ENCODE peak calls at places on chromosomes 6 and 20, in nine cellular contexts. L is lower lobe of right lung, X is heart left ventricle, I is fibroblast of lung, N is RWPE2, Z is tibial nerve, U is H9, D is psoas muscle, E is K562. P is an unnamed sample. For H3K4me1, the result is how much of the 10 kb centered on the place peaks cover.

GRCh38 chr20:35698298-35699126 is 640 bp downstream of the NFS1 start:
- DNase-seq in Z (no peak), L (no peak), N (peak), D (no peak), I (no peak), U (no peak), X (no peak), E (peak), P (no peak)

GRCh38 chr6:119137194-119138072 is 59.0 kb upstream of the FAM184A start:
- DNase-seq in D (no peak), X (no peak), I (peak), N (no peak), U (no peak), L (no peak), E (peak), Z (no peak), P (peak)

GRCh38 chr20:44648579-44648978 is 2.9 kb downstream of the ADA start:
- DNase-seq in E (no peak), Z (no peak), L (no peak), D (no peak), X (peak), U (peak), N (peak), I (no peak), P (no peak)

GRCh38 chr6:137589067-137589848 is 95.1 kb upstream of the OLIG3 start:
- DNase-seq in U (peak), X (no peak), I (peak), N (no peak), Z (no peak), D (no peak), E (peak), L (no peak), P (peak)

GRCh38 chr6:132259070-132259469 is 142.2 kb downstream of the MOXD1 start:
- DNase-seq in D (no peak), Z (no peak), N (no peak), X (no peak), U (no peak), L (no peak), E (no peak), I (peak), P (peak)

GRCh38 chr6:27830212-27830664 is 82.0 kb downstream of the OR2B2 start:
- DNase-seq in D (no peak), E (no peak), Z (no peak), L (no peak), X (no peak), U (no peak), I (no peak), N (no peak), P (peak)

GRCh38 chr6:1027795-1028569 is 283.9 kb upstream of the FOXQ1 start:
- DNase-seq in E (no peak), X (no peak), D (no peak), U (peak), Z (no peak), L (no peak), N (no peak), I (peak), P (no peak)

GRCh38 chr6:75437451-75438185 is 56.0 kb downstream of the FILIP1 start:
- DNase-seq in D (peak), I (peak), L (no peak), N (no peak), X (no peak), E (no peak), Z (peak), U (no peak), P (peak)

GRCh38 chr6:55388161-55388560 is 60.9 kb downstream of the GFRAL start:
- DNase-seq in Z (no peak), N (no peak), E (no peak), X (no peak), U (no peak), D (no peak), I (peak), L (no peak), P (peak)

GRCh38 chr6:39029156-39030011 is 19.2 kb upstream of the GLP1R start:
- DNase-seq in X (no peak), D (no peak), Z (no peak), U (peak), I (no peak), N (no peak), E (peak), L (no peak), P (no peak)

GRCh38 chr6:5466459-5466858 is 205.1 kb downstream of the FARS2 start:
- DNase-seq in E (no peak), N (no peak), Z (no peak), D (no peak), L (no peak), X (no peak), U (no peak), I (peak), P (peak)

GRCh38 chr6:109073344-109074235 is 21.1 kb downstream of the SESN1 start:
- DNase-seq in X (no peak), Z (peak), U (no peak), N (no peak), I (peak), L (no peak), E (peak), D (no peak), P (peak)

GRCh38 chr6:91608428-91608827 is 1021.6 kb upstream of the MAP3K7 start:
- DNase-seq in E (no peak), L (no peak), I (no peak), X (no peak), Z (no peak), N (no peak), U (no peak), D (no peak), P (no peak)

GRCh38 chr20:63370623-63371176 is 9.6 kb upstream of the CHRNA4 start:
- DNase-seq in D (no peak), Z (no peak), L (no peak), U (no peak), N (no peak), I (no peak), X (no peak), E (no peak), P (no peak)

GRCh38 chr20:54856202-54856601 is 380.8 kb downstream of the DOK5 start:
- DNase-seq in E (no peak), X (no peak), L (no peak), Z (no peak), D (no peak), I (no peak), N (no peak), U (no peak), P (no peak)

GRCh38 chr20:35711588-35712209 is 12.5 kb downstream of the ROMO1 start:
- DNase-seq in N (no peak), E (no peak), X (no peak), D (no peak), U (no peak), L (no peak), I (no peak), Z (no peak), P (no peak)

GRCh38 chr6:122752990-122753687 is 26.4 kb upstream of the FABP7 start:
- DNase-seq in E (no peak), Z (no peak), L (no peak), X (no peak), N (no peak), I (no peak), U (no peak), D (no peak), P (no peak)

GRCh38 chr20:23702021-23702420 is 13.2 kb upstream of the CST4 start:
- DNase-seq in Z (no peak), E (no peak), N (no peak), I (no peak), X (no peak), U (no peak), D (no peak), L (no peak), P (no peak)

GRCh38 chr6:46490425-46491200 is 636 bp downstream of the RCAN2 start:
- DNase-seq in L (no peak), U (peak), I (no peak), Z (no peak), D (peak), E (peak), N (no peak), X (no peak), P (no peak)

GRCh38 chr6:89536230-89536629 is 102.3 kb downstream of the LYRM2 start:
- DNase-seq in N (no peak), X (no peak), D (no peak), Z (peak), L (no peak), U (peak), I (no peak), E (no peak), P (no peak)

GRCh38 chr6:149895702-149896310 is 2.1 kb downstream of the RAET1E start:
- DNase-seq in E (no peak), X (no peak), Z (peak), U (no peak), D (peak), N (no peak), I (peak), L (no peak), P (peak)

GRCh38 chr6:63804381-63804956 is 168.9 kb downstream of the PHF3 start:
- DNase-seq in D (no peak), X (no peak), E (no peak), L (no peak), U (no peak), Z (no peak), N (no peak), I (peak), P (peak)

GRCh38 chr6:148325316-148326068 is 17.1 kb upstream of the SASH1 start:
- DNase-seq in Z (no peak), D (no peak), L (no peak), I (no peak), E (no peak), N (no peak), X (no peak), U (no peak), P (no peak)

GRCh38 chr6:29809249-29809648 is 18.4 kb upstream of the HLA-G start:
- DNase-seq in U (no peak), D (no peak), I (no peak), L (no peak), E (no peak), Z (no peak), X (no peak), N (no peak), P (peak)

GRCh38 chr6:167906899-167907298 is 80.2 kb downstream of the AFDN start:
- DNase-seq in D (peak), L (peak), Z (no peak), E (no peak), X (no peak), U (no peak), I (peak), N (no peak), P (no peak)

GRCh38 chr6:44451803-44452690 is 64.5 kb downstream of the CDC5L start:
- DNase-seq in X (no peak), Z (no peak), D (no peak), L (no peak), E (no peak), U (no peak), N (no peak), I (no peak), P (no peak)

GRCh38 chr20:40966103-40966502 is 62.5 kb upstream of the TOP1 start:
- DNase-seq in I (no peak), Z (no peak), D (no peak), X (no peak), L (no peak), N (peak), U (peak), E (no peak), P (no peak)

GRCh38 chr6:35587167-35587566 is 74.5 kb upstream of the TULP1 start:
- DNase-seq in X (no peak), N (no peak), U (no peak), E (no peak), D (no peak), I (no peak), L (no peak), Z (no peak), P (no peak)

GRCh38 chr6:166097914-166098522 is 69.6 kb downstream of the TBXT start:
- DNase-seq in U (peak), X (peak), E (peak), L (peak), D (peak), Z (peak), N (no peak), I (peak), P (peak)

GRCh38 chr20:4011226-4011975 is 4.0 kb downstream of the RNF24 start:
- DNase-seq in Z (no peak), L (no peak), X (no peak), I (no peak), N (no peak), D (no peak), E (no peak), U (no peak), P (peak)

GRCh38 chr6:75608304-75608703 is 6.6 kb downstream of the SENP6 start:
- DNase-seq in U (no peak), I (no peak), L (no peak), N (no peak), X (no peak), Z (no peak), D (no peak), E (no peak), P (no peak)

GRCh38 chr6:13369591-13369990 is 41.3 kb upstream of the TBC1D7 start:
- DNase-seq in E (no peak), D (no peak), N (no peak), L (no peak), Z (no peak), U (no peak), X (no peak), I (no peak), P (no peak)

GRCh38 chr6:13372688-13373487 is 44.6 kb upstream of the TBC1D7 start:
- DNase-seq in L (no peak), U (no peak), X (no peak), I (no peak), E (no peak), D (no peak), N (no peak), Z (no peak), P (no peak)

GRCh38 chr6:13370623-13371022 is 42.3 kb upstream of the TBC1D7 start:
- DNase-seq in L (no peak), I (no peak), N (no peak), Z (no peak), D (no peak), U (no peak), E (no peak), X (no peak), P (peak)

GRCh38 chr6:13373488-13373886 is 45.1 kb upstream of the TBC1D7 start:
- DNase-seq in L (no peak), U (no peak), I (peak), Z (no peak), D (no peak), N (no peak), E (no peak), X (no peak), P (no peak)

GRCh38 chr6:13371421-13372072 is 43.2 kb upstream of the TBC1D7 start:
- DNase-seq in U (no peak), N (no peak), I (no peak), E (no peak), D (no peak), X (no peak), Z (no peak), L (no peak), P (no peak)
- H3K4me1 ChIP-seq in U (under half), N (under half), I (under half), E (under half), D (under half), X (under half), Z (under half), L (under half), P (under half)

GRCh38 chr20:1309439-1309847 is 19.5 kb downstream of the SDCBP2 start:
- DNase-seq in N (no peak), I (no peak), U (peak), E (no peak), D (no peak), L (no peak), X (no peak), Z (no peak), P (no peak)
- TF ChIP-seq CTCF in N (no peak), I (no peak), U (peak), E (peak), D (no peak), L (no peak), X (no peak), Z (no peak), P (no peak)

GRCh38 chr20:9610665-9611064 is 96.3 kb downstream of the LAMP5 start:
- DNase-seq in U (no peak), I (no peak), E (no peak), N (no peak), D (no peak), X (no peak), L (no peak), Z (no peak), P (no peak)

GRCh38 chr20:9608639-9609440 is 94.5 kb downstream of the LAMP5 start:
- DNase-seq in I (no peak), D (no peak), U (no peak), X (no peak), E (no peak), Z (no peak), N (no peak), L (no peak), P (no peak)

GRCh38 chr20:9609892-9610502 is 95.6 kb downstream of the LAMP5 start:
- DNase-seq in D (no peak), N (no peak), L (no peak), Z (peak), I (peak), X (no peak), E (peak), U (peak), P (peak)

GRCh38 chr20:9613871-9614270 is 99.5 kb downstream of the LAMP5 start:
- DNase-seq in N (no peak), I (no peak), D (no peak), X (no peak), Z (no peak), U (no peak), L (no peak), E (no peak), P (no peak)

DNA sequence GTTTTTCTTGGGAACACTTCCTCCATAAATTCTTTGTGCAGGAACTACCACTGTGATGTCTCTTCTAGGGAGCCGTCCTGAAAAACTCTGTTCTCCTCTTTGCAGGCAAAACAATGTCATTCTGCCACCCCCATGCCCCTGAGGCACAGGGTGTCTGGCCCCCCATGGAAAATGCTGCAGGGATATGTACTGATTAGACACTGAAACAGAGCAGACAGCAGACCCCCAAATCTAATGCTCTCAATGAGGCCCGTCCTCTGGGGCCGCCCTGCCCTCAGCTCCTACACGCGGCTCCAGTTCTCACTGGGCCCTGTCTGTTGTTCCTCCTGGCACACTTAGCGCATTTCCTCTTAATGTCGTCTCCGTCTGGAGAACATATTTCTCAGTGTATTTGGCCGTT is 97.5 kb downstream of the LAMP5 start:
- DNase-seq in N (no peak), U (no peak), E (no peak), X (no peak), I (no peak), D (no peak), Z (no peak), L (no peak), P (no peak)
- H3K4me1 ChIP-seq in N (under half), U (under half), E (under half), X (under half), I (under half), D (under half), Z (under half), L (under half), P (under half)

DNA sequence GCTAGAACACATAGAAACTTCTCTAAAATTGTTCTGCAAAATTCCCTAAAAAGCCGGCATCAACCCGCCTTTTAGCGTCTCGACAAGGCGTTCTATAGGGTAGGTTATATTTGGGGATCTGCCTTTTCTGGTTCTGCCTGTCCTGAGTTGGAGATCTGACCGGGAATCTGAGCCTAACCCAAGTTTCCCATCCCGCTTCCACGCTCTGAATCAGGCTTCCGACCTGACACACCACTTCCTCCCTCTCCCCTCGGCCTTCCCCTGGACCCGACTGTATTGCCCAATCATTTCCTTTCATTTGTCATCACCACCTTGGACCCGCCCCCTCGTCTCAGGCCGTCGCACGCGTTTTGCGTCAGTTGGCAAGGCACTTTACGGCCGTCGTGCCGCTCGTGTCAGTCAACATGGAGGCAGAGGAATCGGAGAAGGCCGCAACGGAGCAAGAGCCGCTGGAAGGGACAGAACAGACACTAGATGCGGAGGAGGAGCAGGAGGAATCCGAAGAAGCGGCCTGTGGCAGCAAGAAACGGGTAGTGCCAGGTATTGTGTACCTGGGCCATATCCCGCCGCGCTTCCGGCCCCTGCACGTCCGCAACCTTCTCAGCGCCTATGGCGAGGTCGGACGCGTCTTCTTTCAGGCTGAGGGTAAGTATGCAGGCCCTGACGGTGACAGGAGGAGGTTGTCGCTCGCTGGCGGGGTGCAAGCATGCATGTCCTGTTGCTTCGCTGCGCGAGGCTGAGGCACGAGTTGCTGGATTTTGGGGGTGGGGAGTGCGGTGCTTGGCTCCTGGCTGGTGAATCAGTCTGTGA is at the start of gene ABT1:
- DNase-seq in X (peak), U (peak), N (peak), I (peak), E (peak), Z (peak), D (peak), L (peak), P (peak)
- TF ChIP-seq CTCF in X (no peak), U (no peak), N (no peak), I (no peak), E (no peak), Z (no peak), D (no peak), L (no peak), P (no peak)

P was measured in mammary epithelial cell.